ENCODE peak calls at places on chromosome 6, in four cellular contexts. T is naive thymus-derived CD8-positive, alpha-beta T cell; U is germinal center; A is nephron progenitor cell. C is an unnamed sample.
A peak's percentile ranks its signal among the peaks of the same experiment; 100 is the strongest.

GRCh38 chr6:169838291-169839028 is 87.0 kb downstream of the ERMARD start:
- DNase-seq in U (no peak), T (no peak), A (no peak), C (peak; percentile 13)

GRCh38 chr6:149939909-149940672 is 1.7 kb upstream of the ULBP2 start:
- DNase-seq in T (no peak), U (no peak), A (no peak), C (no peak)

GRCh38 chr6:44223471-44224153 is at the start of gene SLC29A1:
- DNase-seq in A (peak; percentile 86), T (peak; percentile 89), U (peak; percentile 97), C (peak; percentile 88)

GRCh38 chr6:25017486-25017885 is 81.7 kb upstream of the RIPOR2 start:
- DNase-seq in T (no peak), A (no peak), U (no peak), C (no peak)

GRCh38 chr6:4344317-4344899 is 209.0 kb upstream of the ECI2 start:
- DNase-seq in A (no peak), T (no peak), U (no peak), C (peak; percentile 5)

GRCh38 chr6:30880563-30881252 is 3.6 kb upstream of the DDR1 start:
- DNase-seq in U (no peak), T (no peak), A (peak; percentile 51), C (no peak)

GRCh38 chr6:62716719-62717118 is 430.7 kb upstream of the KHDRBS2 start:
- DNase-seq in A (no peak), T (no peak), U (no peak), C (no peak)

GRCh38 chr6:40817369-40817768 is 221.7 kb downstream of the UNC5CL start:
- DNase-seq in A (no peak), U (no peak), T (no peak), C (no peak)

GRCh38 chr6:116564921-116565872 is 6.1 kb upstream of the RWDD1 start:
- DNase-seq in A (no peak), T (peak; percentile 60), U (peak; percentile 15), C (no peak)

GRCh38 chr6:118377711-118378414 is 170.2 kb upstream of the PLN start:
- DNase-seq in A (peak; percentile 7), T (no peak), U (no peak), C (no peak)

GRCh38 chr6:28657756-28658465 is 132.2 kb downstream of the GPX5 start:
- DNase-seq in A (peak; percentile 70), T (peak; percentile 66), U (peak; percentile 48), C (peak; percentile 67)